ENCODE peak calls at places on chromosome 4, in nine cellular contexts. F is AG10803; N is uterus; C is sigmoid colon; X is G401; T is endothelial cell of umbilical vein; H is effector CD8-positive, alpha-beta T cell; K is naive B cell; V is GM12892. Y is an unnamed sample.
A peak's percentile ranks its signal among the peaks of the same experiment; 100 is the strongest.

GRCh38 chr4:26181616-26182015 is 139.2 kb upstream of the RBPJ start:
- DNase-seq in N (no peak), K (no peak), C (no peak), V (no peak), X (no peak), H (no peak), T (no peak), F (no peak), Y (peak; percentile 55)

GRCh38 chr4:182207806-182208483 is 35.3 kb upstream of the TENM3 start:
- DNase-seq in V (no peak), T (no peak), N (no peak), C (no peak), F (peak; percentile 88), H (no peak), X (no peak), K (no peak), Y (peak; percentile 87)

GRCh38 chr4:2511645-2512131 is 24.8 kb upstream of the FAM193A start:
- DNase-seq in T (no peak), F (no peak), N (no peak), K (no peak), C (no peak), H (no peak), V (peak; percentile 42), X (no peak), Y (no peak)

GRCh38 chr4:73836373-73837269 is at the start of gene CXCL6:
- DNase-seq in X (no peak), C (peak; percentile 71), T (peak; percentile 40), V (no peak), F (no peak), N (no peak), K (no peak), H (no peak), Y (no peak)

GRCh38 chr4:8404791-8405515 is 35.6 kb downstream of the ACOX3 start:
- DNase-seq in T (no peak), H (no peak), C (no peak), K (no peak), X (no peak), N (no peak), V (no peak), F (no peak), Y (no peak)

GRCh38 chr4:24771241-24771640 is 24.1 kb upstream of the SOD3 start:
- DNase-seq in V (no peak), K (no peak), F (peak; percentile 76), H (no peak), C (no peak), X (no peak), N (peak; percentile 48), T (no peak), Y (no peak)

GRCh38 chr4:13240066-13240465 is 244.1 kb downstream of the RAB28 start:
- DNase-seq in T (no peak), V (no peak), X (no peak), F (peak; percentile 32), K (no peak), N (no peak), H (no peak), C (no peak), Y (peak; percentile 94)

GRCh38 chr4:168631241-168632151 is 134.6 kb downstream of the PALLD start:
- DNase-seq in K (no peak), F (peak; percentile 49), N (peak; percentile 76), X (peak; percentile 9), T (peak; percentile 72), H (no peak), C (peak; percentile 86), V (no peak), Y (peak; percentile 47)

GRCh38 chr4:12022409-12022808 is 593.7 kb upstream of the HS3ST1 start:
- DNase-seq in N (no peak), F (no peak), T (no peak), V (no peak), K (no peak), H (no peak), X (no peak), C (no peak), Y (no peak)

GRCh38 chr4:56656346-56656643 is 24.8 kb downstream of the HOPX start:
- DNase-seq in T (peak; percentile 11), H (no peak), N (peak; percentile 37), C (no peak), X (no peak), F (no peak), K (peak; percentile 24), V (no peak), Y (no peak)

GRCh38 chr4:55124337-55125076 is 888 bp downstream of the KDR start:
- DNase-seq in V (no peak), X (no peak), H (no peak), N (no peak), C (no peak), K (no peak), F (no peak), T (peak; percentile 37), Y (no peak)

GRCh38 chr4:57182132-57182874 is 72.1 kb upstream of the IGFBP7 start:
- DNase-seq in H (no peak), C (no peak), X (peak; percentile 3), N (no peak), V (no peak), F (no peak), T (peak; percentile 31), K (no peak), Y (no peak)

GRCh38 chr4:14809203-14809602 is 193.1 kb upstream of the CPEB2 start:
- DNase-seq in V (no peak), T (no peak), F (no peak), X (no peak), N (no peak), C (no peak), K (no peak), H (no peak), Y (no peak)

GRCh38 chr4:2794707-2795557 is 2.0 kb downstream of the SH3BP2 start:
- DNase-seq in X (no peak), F (peak; percentile 85), N (no peak), C (peak; percentile 78), H (no peak), T (peak; percentile 65), V (no peak), K (no peak), Y (peak; percentile 69)

GRCh38 chr4:155411546-155411945 is 34.8 kb upstream of the MAP9 start:
- DNase-seq in F (no peak), V (no peak), H (no peak), C (no peak), K (no peak), X (no peak), N (no peak), T (no peak), Y (no peak)

Y was measured in HT1080.